ENCODE peak calls at places on chromosomes 1 and 21, in five cellular contexts. One of them, this sample, is unnamed.

GRCh38 chr1:98003442-98003841 is 82.6 kb upstream of the DPYD start:
- DNase-seq in GM12878: no peak
- DNase-seq in HepG2: no peak
- DNase-seq in K562: no peak
- DNase-seq in H1: no peak
- DNase-seq in this sample: no peak

GRCh38 chr1:62989497-62989896 is 205.6 kb downstream of the ATG4C start:
- DNase-seq in GM12878: no peak
- DNase-seq in HepG2: peak
- DNase-seq in K562: no peak
- DNase-seq in H1: no peak
- DNase-seq in this sample: no peak

GRCh38 chr1:39568208-39568607 is 8.4 kb downstream of the PABPC4 start:
- DNase-seq in GM12878: no peak
- DNase-seq in HepG2: peak
- DNase-seq in K562: no peak
- DNase-seq in H1: no peak
- DNase-seq in this sample: no peak

GRCh38 chr21:36697473-36698159 is 1.3 kb upstream of the SIM2 start:
- DNase-seq in GM12878: no peak
- DNase-seq in HepG2: no peak
- DNase-seq in K562: no peak
- DNase-seq in H1: peak
- DNase-seq in this sample: peak

GRCh38 chr21:30444204-30444603 is 4.1 kb downstream of the KRTAP15-1 start:
- DNase-seq in GM12878: no peak
- DNase-seq in HepG2: no peak
- DNase-seq in K562: no peak
- DNase-seq in H1: no peak
- DNase-seq in this sample: peak

GRCh38 chr1:192977089-192977706 is 82.0 kb downstream of the UCHL5 start:
- DNase-seq in GM12878: no peak
- DNase-seq in HepG2: no peak
- DNase-seq in K562: no peak
- DNase-seq in H1: no peak
- DNase-seq in this sample: no peak

GRCh38 chr1:182110635-182111034 is 49.1 kb upstream of the ZNF648 start:
- DNase-seq in GM12878: no peak
- DNase-seq in HepG2: no peak
- DNase-seq in K562: no peak
- DNase-seq in H1: peak
- DNase-seq in this sample: no peak

GRCh38 chr21:41374867-41375533 is 13.2 kb downstream of the MX2 start:
- DNase-seq in GM12878: no peak
- DNase-seq in HepG2: no peak
- DNase-seq in K562: no peak
- DNase-seq in H1: no peak
- DNase-seq in this sample: no peak

GRCh38 chr1:234515411-234515810 is 36.4 kb upstream of the TARBP1 start:
- DNase-seq in GM12878: no peak
- DNase-seq in HepG2: no peak
- DNase-seq in K562: no peak
- DNase-seq in H1: no peak
- DNase-seq in this sample: no peak

GRCh38 chr1:182054698-182055326 is 6.7 kb downstream of the ZNF648 start:
- DNase-seq in GM12878: peak
- DNase-seq in HepG2: peak
- DNase-seq in K562: peak
- DNase-seq in H1: peak
- DNase-seq in this sample: peak

GRCh38 chr1:8765253-8765652 is 52.2 kb downstream of the RERE start:
- DNase-seq in GM12878: no peak
- DNase-seq in HepG2: no peak
- DNase-seq in K562: no peak
- DNase-seq in H1: no peak
- DNase-seq in this sample: no peak

GRCh38 chr21:32207096-32207716 is 71.6 kb downstream of the MIS18A start:
- DNase-seq in GM12878: no peak
- DNase-seq in HepG2: no peak
- DNase-seq in K562: no peak
- DNase-seq in H1: no peak
- DNase-seq in this sample: no peak

GRCh38 chr1:208136459-208137143 is 107.6 kb downstream of the PLXNA2 start:
- DNase-seq in GM12878: no peak
- DNase-seq in HepG2: no peak
- DNase-seq in K562: no peak
- DNase-seq in H1: no peak
- DNase-seq in this sample: no peak

GRCh38 chr21:22795091-22795490 is 1796.9 kb downstream of the NCAM2 start:
- DNase-seq in GM12878: no peak
- DNase-seq in HepG2: no peak
- DNase-seq in K562: no peak
- DNase-seq in H1: no peak
- DNase-seq in this sample: no peak

GRCh38 chr1:31664528-31664927 is 19.9 kb upstream of the PEF1 start:
- DNase-seq in GM12878: no peak
- DNase-seq in HepG2: no peak
- DNase-seq in K562: no peak
- DNase-seq in H1: no peak
- DNase-seq in this sample: no peak

GRCh38 chr1:157415661-157416060 is 136.7 kb downstream of the FCRL5 start:
- DNase-seq in GM12878: no peak
- DNase-seq in HepG2: no peak
- DNase-seq in K562: no peak
- DNase-seq in H1: peak
- DNase-seq in this sample: no peak

GRCh38 chr1:202553560-202554038 is 156.7 kb downstream of the SYT2 start:
- DNase-seq in GM12878: peak
- DNase-seq in HepG2: no peak
- DNase-seq in K562: peak
- DNase-seq in H1: no peak
- DNase-seq in this sample: no peak

GRCh38 chr1:162055062-162055461 is 14.4 kb upstream of the NOS1AP start:
- DNase-seq in GM12878: no peak
- DNase-seq in HepG2: peak
- DNase-seq in K562: no peak
- DNase-seq in H1: no peak
- DNase-seq in this sample: no peak

GRCh38 chr1:60114735-60115318 is 41.3 kb upstream of the C1orf87 start:
- DNase-seq in GM12878: no peak
- DNase-seq in HepG2: no peak
- DNase-seq in K562: no peak
- DNase-seq in H1: no peak
- DNase-seq in this sample: peak

GRCh38 chr1:182861994-182862393 is 22.8 kb downstream of the DHX9 start:
- DNase-seq in GM12878: no peak
- DNase-seq in HepG2: no peak
- DNase-seq in K562: no peak
- DNase-seq in H1: no peak
- DNase-seq in this sample: no peak

GRCh38 chr1:38964140-38964548 is 22.5 kb upstream of the RHBDL2 start:
- DNase-seq in GM12878: no peak
- DNase-seq in HepG2: peak
- DNase-seq in K562: no peak
- DNase-seq in H1: no peak
- DNase-seq in this sample: peak

GRCh38 chr1:59271861-59272260 is 25.0 kb upstream of the FGGY start:
- DNase-seq in GM12878: no peak
- DNase-seq in HepG2: no peak
- DNase-seq in K562: no peak
- DNase-seq in H1: no peak
- DNase-seq in this sample: no peak

GRCh38 chr1:171966426-171967220 is 125.3 kb downstream of the DNM3 start:
- DNase-seq in GM12878: no peak
- DNase-seq in HepG2: no peak
- DNase-seq in K562: no peak
- DNase-seq in H1: no peak
- DNase-seq in this sample: no peak

GRCh38 chr1:209590405-209590804 is 6.9 kb downstream of the CAMK1G start:
- DNase-seq in GM12878: no peak
- DNase-seq in HepG2: peak
- DNase-seq in K562: peak
- DNase-seq in H1: peak
- DNase-seq in this sample: peak

GRCh38 chr21:8988696-8989095 is 1532.7 kb upstream of the TPTE start:
- DNase-seq in GM12878: no peak
- DNase-seq in HepG2: peak
- DNase-seq in K562: no peak
- DNase-seq in H1: no peak
- DNase-seq in this sample: no peak

GRCh38 chr1:169143351-169143750 is 36.9 kb downstream of the ATP1B1 start:
- DNase-seq in GM12878: no peak
- DNase-seq in HepG2: no peak
- DNase-seq in K562: no peak
- DNase-seq in H1: no peak
- DNase-seq in this sample: no peak

GRCh38 chr1:65423884-65424655 is 3.6 kb downstream of the LEPR start:
- DNase-seq in GM12878: peak
- DNase-seq in HepG2: no peak
- DNase-seq in K562: peak
- DNase-seq in H1: no peak
- DNase-seq in this sample: no peak
- TF ChIP-seq USF2 in GM12878: no peak
- TF ChIP-seq USF2 in HepG2: no peak
- TF ChIP-seq USF2 in K562: no peak
- TF ChIP-seq USF2 in H1: no peak
- TF ChIP-seq USF2 in this sample: no peak

DNA sequence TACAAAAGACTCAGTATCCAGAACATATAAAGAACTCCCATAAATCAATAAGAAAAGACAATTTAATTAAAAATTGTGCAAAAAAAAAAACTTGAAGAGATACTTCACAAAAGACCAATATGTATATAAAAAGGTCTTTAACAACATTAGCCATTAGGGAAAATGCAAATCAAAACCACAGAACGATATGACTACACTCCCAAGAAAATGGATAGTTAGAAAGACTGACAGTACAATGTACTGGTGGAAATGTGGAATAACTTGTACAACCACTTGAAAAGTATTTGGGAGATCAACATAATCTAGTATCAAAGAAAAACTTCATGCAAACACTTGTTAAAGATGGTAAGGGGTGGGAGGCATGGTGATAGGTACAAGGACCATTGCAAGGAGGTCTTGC is 3.9 kb upstream of the CLCA1 start:
- DNase-seq in GM12878: no peak
- DNase-seq in HepG2: no peak
- DNase-seq in K562: no peak
- DNase-seq in H1: no peak
- DNase-seq in this sample: no peak
- TF ChIP-seq CREB1 in GM12878: no peak
- TF ChIP-seq CREB1 in HepG2: no peak
- TF ChIP-seq CREB1 in K562: no peak
- TF ChIP-seq CREB1 in H1: no peak
- TF ChIP-seq CREB1 in this sample: no peak

DNA sequence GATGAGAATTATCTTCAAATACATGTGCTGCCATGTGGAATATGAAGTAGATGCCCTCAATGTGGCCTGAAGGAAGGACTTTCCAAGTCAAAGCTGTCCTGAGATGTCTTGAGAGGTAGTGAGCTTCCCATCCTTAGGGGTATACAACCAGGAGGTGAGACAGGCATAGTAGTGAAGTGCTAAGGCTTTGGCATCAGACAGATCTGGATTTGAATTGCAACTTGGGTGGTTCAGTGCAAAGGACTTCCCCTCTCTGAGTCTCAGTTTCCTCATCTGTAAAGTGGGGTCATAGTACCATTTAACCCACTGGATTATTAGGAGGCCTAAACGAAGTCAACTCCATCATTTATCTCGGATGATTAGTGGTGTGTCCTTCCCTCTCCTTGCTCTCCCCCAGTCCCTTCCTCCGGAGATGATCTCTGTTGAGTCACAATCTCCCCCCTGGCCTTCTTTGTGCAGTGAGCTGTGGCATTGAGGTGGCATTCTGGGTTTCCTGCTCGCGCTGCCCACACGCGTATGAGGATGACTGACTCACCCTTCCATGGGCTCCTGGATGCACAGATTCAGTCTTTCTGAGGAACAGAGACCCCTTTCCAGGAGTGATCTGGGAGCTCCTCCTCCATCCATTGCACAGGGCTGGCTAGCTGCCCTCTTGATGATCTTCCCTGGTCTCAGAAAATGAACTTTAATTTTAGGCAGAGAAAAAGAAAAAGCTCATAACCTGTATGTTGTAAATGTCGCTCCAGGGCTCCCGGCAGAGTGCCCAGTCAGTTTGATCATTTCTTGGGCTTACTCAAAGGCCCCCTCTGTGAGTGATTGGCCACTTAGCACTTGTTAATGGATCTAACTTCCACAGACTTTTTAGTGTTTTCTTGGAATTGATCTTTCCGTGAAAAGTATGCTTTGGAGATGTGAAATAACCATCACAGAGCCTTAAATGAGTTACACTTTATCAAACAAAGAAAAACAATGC is 354.5 kb downstream of the PTPRU start:
- DNase-seq in GM12878: no peak
- DNase-seq in HepG2: no peak
- DNase-seq in K562: no peak
- DNase-seq in H1: no peak
- DNase-seq in this sample: no peak
- TF ChIP-seq USF2 in GM12878: no peak
- TF ChIP-seq USF2 in HepG2: no peak
- TF ChIP-seq USF2 in K562: no peak
- TF ChIP-seq USF2 in H1: no peak
- TF ChIP-seq USF2 in this sample: no peak

DNA sequence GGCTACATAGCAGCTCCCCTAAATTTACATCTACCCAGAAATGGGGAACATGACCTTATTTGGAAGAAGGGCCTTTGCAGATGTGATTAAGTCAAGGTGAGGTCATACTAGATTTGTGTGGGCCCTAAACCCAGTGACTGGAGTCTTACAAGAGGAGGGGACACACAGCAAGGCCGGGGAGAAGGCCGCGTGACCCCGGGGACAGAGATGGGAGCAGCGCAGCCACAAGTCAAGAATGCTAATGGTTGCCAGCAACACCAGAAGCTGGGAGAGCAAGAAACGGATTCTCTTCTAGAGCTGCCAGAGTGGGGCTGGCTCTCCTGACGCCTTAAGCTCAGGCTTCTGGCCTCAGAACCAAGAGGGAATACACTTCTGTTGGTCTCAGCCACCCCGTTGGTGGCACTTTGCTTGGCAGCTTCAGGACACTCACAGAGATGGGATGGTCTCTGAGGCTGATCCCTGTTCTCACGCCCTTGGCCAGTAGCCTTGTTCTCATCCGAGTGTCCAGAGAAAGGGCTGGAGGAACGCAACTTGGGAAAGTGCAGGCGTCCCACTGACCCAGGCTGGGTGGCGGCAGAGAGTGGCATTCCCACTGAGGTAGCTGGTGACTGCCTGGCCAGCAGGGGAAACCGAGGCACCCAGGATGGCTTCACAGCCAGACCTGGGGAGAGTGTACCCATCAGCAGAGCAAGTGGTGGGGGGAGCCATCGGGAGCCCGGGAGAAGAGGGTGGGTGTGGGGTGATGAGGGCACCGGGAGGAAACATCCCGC is 98.2 kb downstream of the SIK1 start:
- DNase-seq in GM12878: no peak
- DNase-seq in HepG2: no peak
- DNase-seq in K562: no peak
- DNase-seq in H1: no peak
- DNase-seq in this sample: no peak
- TF ChIP-seq CREB1 in GM12878: no peak
- TF ChIP-seq CREB1 in HepG2: no peak
- TF ChIP-seq CREB1 in K562: no peak
- TF ChIP-seq CREB1 in H1: no peak
- TF ChIP-seq CREB1 in this sample: no peak

This sample was measured in WTC11.